ENCODE peak calls at places on chromosomes 16 and 17, in ten cellular contexts. One of them, this sample, is unnamed.
A peak's percentile ranks its signal among the peaks of the same experiment; 100 is the strongest.

GRCh38 chr16:85123891-85124635 is 11.8 kb upstream of the CIBAR2 start:
- DNase-seq in activated T-helper 9 cell treated with anti-CD3 and anti-CD28 coated beads, Interleukin-2, amount 50 U/mL, for 16 hours: no peak
- DNase-seq in NCI-H510A: no peak
- DNase-seq in effector CD4-positive, alpha-beta T cell: no peak
- DNase-seq in WTC11: peak; percentile 29
- DNase-seq in heart right ventricle: peak; percentile 68
- DNase-seq in astrocyte: peak; percentile 85
- DNase-seq in iPS-NIHi11: no peak
- DNase-seq in NCI-H2081: no peak
- DNase-seq in stimulated activated CD4-positive, alpha-beta T cell treated with anti-CD3 and anti-CD28 coated beads, Interleukin-1b, Interleukin-23, amount 100 ng/mL, for 1 hour: no peak
- DNase-seq in this sample: no peak

GRCh38 chr16:65624696-65625095 is 502.8 kb upstream of the CDH11 start:
- DNase-seq in effector CD4-positive, alpha-beta T cell: no peak
- DNase-seq in astrocyte: peak; percentile 8
- DNase-seq in NCI-H510A: no peak
- DNase-seq in WTC11: no peak
- DNase-seq in activated T-helper 9 cell treated with anti-CD3 and anti-CD28 coated beads, Interleukin-2, amount 50 U/mL, for 16 hours: no peak
- DNase-seq in heart right ventricle: no peak
- DNase-seq in NCI-H2081: no peak
- DNase-seq in stimulated activated CD4-positive, alpha-beta T cell treated with anti-CD3 and anti-CD28 coated beads, Interleukin-1b, Interleukin-23, amount 100 ng/mL, for 1 hour: no peak
- DNase-seq in iPS-NIHi11: no peak
- DNase-seq in this sample: no peak

GRCh38 chr17:69565447-69565846 is 150.9 kb downstream of the MAP2K6 start:
- DNase-seq in effector CD4-positive, alpha-beta T cell: no peak
- DNase-seq in heart right ventricle: no peak
- DNase-seq in NCI-H2081: no peak
- DNase-seq in WTC11: no peak
- DNase-seq in astrocyte: no peak
- DNase-seq in activated T-helper 9 cell treated with anti-CD3 and anti-CD28 coated beads, Interleukin-2, amount 50 U/mL, for 16 hours: no peak
- DNase-seq in iPS-NIHi11: no peak
- DNase-seq in NCI-H510A: no peak
- DNase-seq in stimulated activated CD4-positive, alpha-beta T cell treated with anti-CD3 and anti-CD28 coated beads, Interleukin-1b, Interleukin-23, amount 100 ng/mL, for 1 hour: no peak
- DNase-seq in this sample: no peak

GRCh38 chr17:83194189-83194565 is 114.8 kb downstream of the METRNL start:
- DNase-seq in heart right ventricle: no peak
- DNase-seq in WTC11: no peak
- DNase-seq in NCI-H2081: no peak
- DNase-seq in iPS-NIHi11: no peak
- DNase-seq in activated T-helper 9 cell treated with anti-CD3 and anti-CD28 coated beads, Interleukin-2, amount 50 U/mL, for 16 hours: no peak
- DNase-seq in effector CD4-positive, alpha-beta T cell: no peak
- DNase-seq in NCI-H510A: no peak
- DNase-seq in astrocyte: no peak
- DNase-seq in stimulated activated CD4-positive, alpha-beta T cell treated with anti-CD3 and anti-CD28 coated beads, Interleukin-1b, Interleukin-23, amount 100 ng/mL, for 1 hour: no peak
- DNase-seq in this sample: no peak

GRCh38 chr17:28765038-28765437 is 21.2 kb downstream of the TRAF4 start:
- DNase-seq in iPS-NIHi11: no peak
- DNase-seq in NCI-H510A: no peak
- DNase-seq in heart right ventricle: no peak
- DNase-seq in astrocyte: no peak
- DNase-seq in activated T-helper 9 cell treated with anti-CD3 and anti-CD28 coated beads, Interleukin-2, amount 50 U/mL, for 16 hours: no peak
- DNase-seq in effector CD4-positive, alpha-beta T cell: no peak
- DNase-seq in WTC11: no peak
- DNase-seq in NCI-H2081: no peak
- DNase-seq in stimulated activated CD4-positive, alpha-beta T cell treated with anti-CD3 and anti-CD28 coated beads, Interleukin-1b, Interleukin-23, amount 100 ng/mL, for 1 hour: no peak
- DNase-seq in this sample: no peak

GRCh38 chr16:3842994-3843393 is 37.5 kb downstream of the CREBBP start:
- DNase-seq in activated T-helper 9 cell treated with anti-CD3 and anti-CD28 coated beads, Interleukin-2, amount 50 U/mL, for 16 hours: no peak
- DNase-seq in NCI-H2081: no peak
- DNase-seq in effector CD4-positive, alpha-beta T cell: no peak
- DNase-seq in WTC11: no peak
- DNase-seq in NCI-H510A: no peak
- DNase-seq in iPS-NIHi11: no peak
- DNase-seq in astrocyte: no peak
- DNase-seq in heart right ventricle: no peak
- DNase-seq in stimulated activated CD4-positive, alpha-beta T cell treated with anti-CD3 and anti-CD28 coated beads, Interleukin-1b, Interleukin-23, amount 100 ng/mL, for 1 hour: no peak
- DNase-seq in this sample: no peak

GRCh38 chr17:31068291-31068690 is 26.5 kb upstream of the NF1 start:
- DNase-seq in NCI-H2081: no peak
- DNase-seq in heart right ventricle: peak; percentile 14
- DNase-seq in iPS-NIHi11: peak; percentile 69
- DNase-seq in NCI-H510A: peak; percentile 12
- DNase-seq in activated T-helper 9 cell treated with anti-CD3 and anti-CD28 coated beads, Interleukin-2, amount 50 U/mL, for 16 hours: peak; percentile 2
- DNase-seq in effector CD4-positive, alpha-beta T cell: peak; percentile 11
- DNase-seq in stimulated activated CD4-positive, alpha-beta T cell treated with anti-CD3 and anti-CD28 coated beads, Interleukin-1b, Interleukin-23, amount 100 ng/mL, for 1 hour: peak; percentile 15
- DNase-seq in WTC11: peak; percentile 80
- DNase-seq in astrocyte: no peak
- DNase-seq in this sample: peak; percentile 8

GRCh38 chr16:74936902-74937560 is 47.9 kb downstream of the WDR59 start:
- DNase-seq in heart right ventricle: no peak
- DNase-seq in activated T-helper 9 cell treated with anti-CD3 and anti-CD28 coated beads, Interleukin-2, amount 50 U/mL, for 16 hours: no peak
- DNase-seq in NCI-H2081: no peak
- DNase-seq in iPS-NIHi11: no peak
- DNase-seq in stimulated activated CD4-positive, alpha-beta T cell treated with anti-CD3 and anti-CD28 coated beads, Interleukin-1b, Interleukin-23, amount 100 ng/mL, for 1 hour: no peak
- DNase-seq in effector CD4-positive, alpha-beta T cell: no peak
- DNase-seq in WTC11: no peak
- DNase-seq in NCI-H510A: no peak
- DNase-seq in astrocyte: peak; percentile 69
- DNase-seq in this sample: no peak

GRCh38 chr16:87358250-87358649 is 25.3 kb downstream of the FBXO31 start:
- DNase-seq in iPS-NIHi11: no peak
- DNase-seq in NCI-H510A: no peak
- DNase-seq in activated T-helper 9 cell treated with anti-CD3 and anti-CD28 coated beads, Interleukin-2, amount 50 U/mL, for 16 hours: no peak
- DNase-seq in heart right ventricle: no peak
- DNase-seq in stimulated activated CD4-positive, alpha-beta T cell treated with anti-CD3 and anti-CD28 coated beads, Interleukin-1b, Interleukin-23, amount 100 ng/mL, for 1 hour: no peak
- DNase-seq in WTC11: no peak
- DNase-seq in NCI-H2081: no peak
- DNase-seq in effector CD4-positive, alpha-beta T cell: no peak
- DNase-seq in astrocyte: no peak
- DNase-seq in this sample: no peak

GRCh38 chr16:53714080-53715050 is 10.4 kb downstream of the FTO start:
- DNase-seq in effector CD4-positive, alpha-beta T cell: no peak
- DNase-seq in NCI-H2081: peak; percentile 56
- DNase-seq in WTC11: no peak
- DNase-seq in NCI-H510A: no peak
- DNase-seq in iPS-NIHi11: no peak
- DNase-seq in heart right ventricle: no peak
- DNase-seq in activated T-helper 9 cell treated with anti-CD3 and anti-CD28 coated beads, Interleukin-2, amount 50 U/mL, for 16 hours: no peak
- DNase-seq in astrocyte: no peak
- DNase-seq in stimulated activated CD4-positive, alpha-beta T cell treated with anti-CD3 and anti-CD28 coated beads, Interleukin-1b, Interleukin-23, amount 100 ng/mL, for 1 hour: no peak
- DNase-seq in this sample: no peak

GRCh38 chr16:17802566-17802965 is 331.8 kb upstream of the XYLT1 start:
- DNase-seq in stimulated activated CD4-positive, alpha-beta T cell treated with anti-CD3 and anti-CD28 coated beads, Interleukin-1b, Interleukin-23, amount 100 ng/mL, for 1 hour: no peak
- DNase-seq in activated T-helper 9 cell treated with anti-CD3 and anti-CD28 coated beads, Interleukin-2, amount 50 U/mL, for 16 hours: no peak
- DNase-seq in WTC11: no peak
- DNase-seq in effector CD4-positive, alpha-beta T cell: no peak
- DNase-seq in heart right ventricle: no peak
- DNase-seq in iPS-NIHi11: no peak
- DNase-seq in astrocyte: peak; percentile 70
- DNase-seq in NCI-H2081: no peak
- DNase-seq in NCI-H510A: peak; percentile 29
- DNase-seq in this sample: no peak

GRCh38 chr17:16214190-16215001 is 938 bp downstream of the NCOR1 start:
- DNase-seq in heart right ventricle: no peak
- DNase-seq in iPS-NIHi11: no peak
- DNase-seq in NCI-H2081: no peak
- DNase-seq in WTC11: no peak
- DNase-seq in astrocyte: no peak
- DNase-seq in effector CD4-positive, alpha-beta T cell: peak; percentile 4
- DNase-seq in stimulated activated CD4-positive, alpha-beta T cell treated with anti-CD3 and anti-CD28 coated beads, Interleukin-1b, Interleukin-23, amount 100 ng/mL, for 1 hour: no peak
- DNase-seq in activated T-helper 9 cell treated with anti-CD3 and anti-CD28 coated beads, Interleukin-2, amount 50 U/mL, for 16 hours: no peak
- DNase-seq in NCI-H510A: no peak
- DNase-seq in this sample: no peak

GRCh38 chr16:68629315-68629900 is 15.7 kb upstream of the CDH3 start:
- DNase-seq in astrocyte: no peak
- DNase-seq in WTC11: peak; percentile 37
- DNase-seq in NCI-H510A: no peak
- DNase-seq in NCI-H2081: no peak
- DNase-seq in stimulated activated CD4-positive, alpha-beta T cell treated with anti-CD3 and anti-CD28 coated beads, Interleukin-1b, Interleukin-23, amount 100 ng/mL, for 1 hour: no peak
- DNase-seq in activated T-helper 9 cell treated with anti-CD3 and anti-CD28 coated beads, Interleukin-2, amount 50 U/mL, for 16 hours: no peak
- DNase-seq in iPS-NIHi11: peak; percentile 49
- DNase-seq in heart right ventricle: no peak
- DNase-seq in effector CD4-positive, alpha-beta T cell: no peak
- DNase-seq in this sample: no peak

This sample was measured in stimulated activated naive CD4-positive, alpha-beta T cell.